ENCODE peak calls at places on chromosomes 13 and 19, in eight cellular contexts. W, N, G, K, Z, V, F and U are unnamed samples.

GRCh38 chr13:31545616-31546015 is 193.7 kb upstream of the RXFP2 start:
- DNase-seq in F (no peak), V (no peak), Z (no peak), K (no peak), G (no peak), W (no peak), N (no peak), U (no peak)

GRCh38 chr13:51348069-51348967 is 8.8 kb downstream of the SERPINE3 start:
- DNase-seq in G (no peak), Z (no peak), N (no peak), F (no peak), W (no peak), K (no peak), V (no peak), U (no peak)

GRCh38 chr19:543912-544608 is at the start of gene GZMM:
- DNase-seq in F (no peak), K (no peak), W (no peak), N (no peak), G (no peak), V (no peak), Z (no peak), U (no peak)

GRCh38 chr19:12953456-12954149 is 3.4 kb downstream of the GADD45GIP1 start:
- DNase-seq in Z (no peak), W (no peak), F (no peak), V (no peak), K (no peak), N (no peak), G (no peak), U (no peak)

GRCh38 chr13:113666324-113666660 is 727 bp upstream of the GRK1 start:
- DNase-seq in K (no peak), Z (no peak), G (no peak), F (no peak), N (no peak), W (no peak), V (no peak), U (no peak)

GRCh38 chr19:1236566-1236965 is 1.2 kb downstream of the CBARP start:
- DNase-seq in G (peak; percentile 67), F (no peak), W (no peak), K (no peak), V (no peak), Z (no peak), N (peak; percentile 26), U (no peak)

GRCh38 chr19:38055040-38055439 is 148.0 kb downstream of the SIPA1L3 start:
- DNase-seq in K (no peak), V (no peak), N (no peak), W (no peak), Z (no peak), G (no peak), F (no peak), U (no peak)

GRCh38 chr19:16587031-16588023 is 15.1 kb upstream of the SLC35E1 start:
- DNase-seq in N (no peak), F (no peak), G (no peak), K (no peak), Z (no peak), W (peak; percentile 82), V (peak; percentile 81), U (no peak)

GRCh38 chr13:53028063-53028462 is 550 bp upstream of the OLFM4 start:
- DNase-seq in F (no peak), V (no peak), N (no peak), G (no peak), W (no peak), Z (no peak), K (no peak), U (no peak)

GRCh38 chr13:29922896-29923295 is 72.5 kb upstream of the UBL3 start:
- DNase-seq in Z (peak; percentile 49), N (no peak), K (peak; percentile 82), V (no peak), W (peak; percentile 41), F (no peak), G (no peak), U (no peak)

GRCh38 chr13:82597737-82598136 is 1284.5 kb downstream of the SLITRK1 start:
- DNase-seq in K (no peak), Z (no peak), W (no peak), F (no peak), N (no peak), G (no peak), V (no peak), U (no peak)

GRCh38 chr13:45278096-45278645 is 62.8 kb downstream of the TPT1 start:
- DNase-seq in G (peak; percentile 71), Z (peak; percentile 6), K (peak; percentile 66), V (no peak), W (no peak), F (no peak), N (no peak), U (no peak)

GRCh38 chr13:22198001-22198400 is 527.1 kb downstream of the FGF9 start:
- DNase-seq in V (no peak), Z (no peak), W (no peak), K (no peak), G (no peak), N (no peak), F (no peak), U (no peak)